ENCODE peak calls at places on chromosomes 7 and 10, in nine cellular contexts. One of them, this sample, is unnamed.

GRCh38 chr10:120396228-120396627 is 60.8 kb upstream of the PLPP4 start:
- DNase-seq in CD8-positive, alpha-beta memory T cell: no peak
- DNase-seq in adrenal gland: no peak
- DNase-seq in SK-N-SH: no peak
- DNase-seq in iPS DF 6.9: no peak
- DNase-seq in AG08395: no peak
- DNase-seq in left ventricle myocardium superior: no peak
- DNase-seq in CD8-positive, alpha-beta T cell: no peak
- DNase-seq in uterus: no peak
- DNase-seq in this sample: no peak

GRCh38 chr10:119210633-119211032 is 3.3 kb downstream of the GRK5 start:
- DNase-seq in iPS DF 6.9: no peak
- DNase-seq in uterus: no peak
- DNase-seq in left ventricle myocardium superior: no peak
- DNase-seq in adrenal gland: no peak
- DNase-seq in CD8-positive, alpha-beta memory T cell: no peak
- DNase-seq in AG08395: no peak
- DNase-seq in CD8-positive, alpha-beta T cell: no peak
- DNase-seq in SK-N-SH: peak
- DNase-seq in this sample: no peak

GRCh38 chr7:26372211-26372610 is 80.5 kb downstream of the SNX10 start:
- DNase-seq in CD8-positive, alpha-beta memory T cell: no peak
- DNase-seq in CD8-positive, alpha-beta T cell: no peak
- DNase-seq in iPS DF 6.9: no peak
- DNase-seq in uterus: no peak
- DNase-seq in left ventricle myocardium superior: no peak
- DNase-seq in SK-N-SH: no peak
- DNase-seq in adrenal gland: no peak
- DNase-seq in AG08395: no peak
- DNase-seq in this sample: no peak

GRCh38 chr7:142828101-142828500 is 26.8 kb upstream of the EPHB6 start:
- DNase-seq in uterus: no peak
- DNase-seq in iPS DF 6.9: no peak
- DNase-seq in CD8-positive, alpha-beta memory T cell: no peak
- DNase-seq in adrenal gland: no peak
- DNase-seq in SK-N-SH: no peak
- DNase-seq in AG08395: no peak
- DNase-seq in CD8-positive, alpha-beta T cell: no peak
- DNase-seq in left ventricle myocardium superior: no peak
- DNase-seq in this sample: no peak

GRCh38 chr7:87218941-87219544 is 489 bp downstream of the TMEM243 start:
- DNase-seq in iPS DF 6.9: no peak
- DNase-seq in SK-N-SH: peak
- DNase-seq in AG08395: peak
- DNase-seq in adrenal gland: peak
- DNase-seq in uterus: peak
- DNase-seq in CD8-positive, alpha-beta memory T cell: peak
- DNase-seq in CD8-positive, alpha-beta T cell: no peak
- DNase-seq in left ventricle myocardium superior: peak
- DNase-seq in this sample: peak

GRCh38 chr7:30450983-30451497 is 27.5 kb downstream of the NOD1 start:
- DNase-seq in SK-N-SH: peak
- DNase-seq in CD8-positive, alpha-beta T cell: no peak
- DNase-seq in adrenal gland: no peak
- DNase-seq in left ventricle myocardium superior: no peak
- DNase-seq in AG08395: no peak
- DNase-seq in iPS DF 6.9: no peak
- DNase-seq in CD8-positive, alpha-beta memory T cell: no peak
- DNase-seq in uterus: no peak
- DNase-seq in this sample: no peak

GRCh38 chr10:46171661-46172060 is 115.1 kb upstream of the ANTXRL start:
- DNase-seq in CD8-positive, alpha-beta T cell: no peak
- DNase-seq in left ventricle myocardium superior: no peak
- DNase-seq in AG08395: no peak
- DNase-seq in SK-N-SH: no peak
- DNase-seq in adrenal gland: no peak
- DNase-seq in iPS DF 6.9: no peak
- DNase-seq in CD8-positive, alpha-beta memory T cell: no peak
- DNase-seq in uterus: no peak
- DNase-seq in this sample: no peak

GRCh38 chr7:33590902-33591301 is 314.4 kb upstream of the BMPER start:
- DNase-seq in iPS DF 6.9: no peak
- DNase-seq in AG08395: no peak
- DNase-seq in uterus: no peak
- DNase-seq in CD8-positive, alpha-beta memory T cell: no peak
- DNase-seq in SK-N-SH: no peak
- DNase-seq in adrenal gland: no peak
- DNase-seq in left ventricle myocardium superior: no peak
- DNase-seq in CD8-positive, alpha-beta T cell: no peak
- DNase-seq in this sample: no peak